ENCODE peak calls at places on chromosomes 13 and 19, in eight cellular contexts. One of them, this sample, is unnamed.
A peak's percentile ranks its signal among the peaks of the same experiment; 100 is the strongest.

GRCh38 chr19:28217064-28217463 is 995.9 kb downstream of the UQCRFS1 start:
- DNase-seq in cardiac muscle cell: no peak
- DNase-seq in ovary: no peak
- DNase-seq in HEK293T: no peak
- DNase-seq in hippocampal formation: no peak
- DNase-seq in sciatic nerve: no peak
- DNase-seq in GM04504: no peak
- DNase-seq in anterior cingulate cortex: no peak
- DNase-seq in this sample: no peak

GRCh38 chr13:103788061-103788652 is 721.9 kb upstream of the SLC10A2 start:
- DNase-seq in HEK293T: peak; percentile 4
- DNase-seq in GM04504: no peak
- DNase-seq in ovary: no peak
- DNase-seq in anterior cingulate cortex: no peak
- DNase-seq in hippocampal formation: no peak
- DNase-seq in sciatic nerve: no peak
- DNase-seq in cardiac muscle cell: no peak
- DNase-seq in this sample: no peak

GRCh38 chr19:6319376-6319775 is 14.0 kb downstream of the ACER1 start:
- DNase-seq in ovary: no peak
- DNase-seq in cardiac muscle cell: no peak
- DNase-seq in HEK293T: no peak
- DNase-seq in GM04504: no peak
- DNase-seq in anterior cingulate cortex: no peak
- DNase-seq in hippocampal formation: no peak
- DNase-seq in sciatic nerve: no peak
- DNase-seq in this sample: no peak

GRCh38 chr19:14401468-14401867 is 17.7 kb downstream of the DDX39A start:
- DNase-seq in HEK293T: no peak
- DNase-seq in sciatic nerve: no peak
- DNase-seq in anterior cingulate cortex: no peak
- DNase-seq in hippocampal formation: no peak
- DNase-seq in GM04504: no peak
- DNase-seq in ovary: no peak
- DNase-seq in cardiac muscle cell: no peak
- DNase-seq in this sample: no peak

GRCh38 chr13:105982219-105982618 is 553.2 kb downstream of the EFNB2 start:
- DNase-seq in ovary: no peak
- DNase-seq in HEK293T: no peak
- DNase-seq in sciatic nerve: no peak
- DNase-seq in hippocampal formation: no peak
- DNase-seq in cardiac muscle cell: no peak
- DNase-seq in anterior cingulate cortex: no peak
- DNase-seq in GM04504: no peak
- DNase-seq in this sample: no peak

GRCh38 chr13:33446821-33447481 is 161.4 kb upstream of the STARD13 start:
- DNase-seq in cardiac muscle cell: no peak
- DNase-seq in ovary: no peak
- DNase-seq in HEK293T: no peak
- DNase-seq in hippocampal formation: no peak
- DNase-seq in sciatic nerve: no peak
- DNase-seq in GM04504: peak; percentile 20
- DNase-seq in anterior cingulate cortex: no peak
- DNase-seq in this sample: no peak

GRCh38 chr13:74556002-74556551 is 421.9 kb upstream of the KLF12 start:
- DNase-seq in GM04504: no peak
- DNase-seq in hippocampal formation: no peak
- DNase-seq in ovary: no peak
- DNase-seq in sciatic nerve: no peak
- DNase-seq in cardiac muscle cell: no peak
- DNase-seq in anterior cingulate cortex: no peak
- DNase-seq in HEK293T: no peak
- DNase-seq in this sample: no peak

GRCh38 chr13:20512042-20512683 is 13.5 kb downstream of the CRYL1 start:
- DNase-seq in cardiac muscle cell: no peak
- DNase-seq in HEK293T: no peak
- DNase-seq in hippocampal formation: no peak
- DNase-seq in sciatic nerve: no peak
- DNase-seq in GM04504: no peak
- DNase-seq in ovary: no peak
- DNase-seq in anterior cingulate cortex: no peak
- DNase-seq in this sample: no peak

GRCh38 chr19:14409157-14410053 is 9.7 kb downstream of the DDX39A start:
- DNase-seq in cardiac muscle cell: no peak
- DNase-seq in hippocampal formation: no peak
- DNase-seq in sciatic nerve: no peak
- DNase-seq in ovary: no peak
- DNase-seq in GM04504: no peak
- DNase-seq in HEK293T: no peak
- DNase-seq in anterior cingulate cortex: no peak
- DNase-seq in this sample: no peak

GRCh38 chr19:6834433-6834832 is 52.9 kb upstream of the ADGRE1 start:
- DNase-seq in ovary: no peak
- DNase-seq in sciatic nerve: peak; percentile 4
- DNase-seq in hippocampal formation: no peak
- DNase-seq in cardiac muscle cell: no peak
- DNase-seq in anterior cingulate cortex: no peak
- DNase-seq in HEK293T: no peak
- DNase-seq in GM04504: no peak
- DNase-seq in this sample: no peak

GRCh38 chr19:13022111-13022858 is 27.0 kb downstream of the NFIX start:
- DNase-seq in ovary: peak; percentile 61
- DNase-seq in cardiac muscle cell: peak; percentile 41
- DNase-seq in hippocampal formation: peak; percentile 84
- DNase-seq in GM04504: no peak
- DNase-seq in HEK293T: no peak
- DNase-seq in anterior cingulate cortex: no peak
- DNase-seq in sciatic nerve: no peak
- DNase-seq in this sample: no peak

GRCh38 chr13:95139186-95139585 is 162.1 kb downstream of the ABCC4 start:
- DNase-seq in sciatic nerve: no peak
- DNase-seq in GM04504: no peak
- DNase-seq in hippocampal formation: no peak
- DNase-seq in HEK293T: no peak
- DNase-seq in cardiac muscle cell: no peak
- DNase-seq in ovary: no peak
- DNase-seq in anterior cingulate cortex: no peak
- DNase-seq in this sample: no peak

GRCh38 chr19:52343548-52343947 is 7.5 kb downstream of the ZNF610 start:
- DNase-seq in hippocampal formation: no peak
- DNase-seq in GM04504: no peak
- DNase-seq in sciatic nerve: no peak
- DNase-seq in anterior cingulate cortex: no peak
- DNase-seq in cardiac muscle cell: peak; percentile 27
- DNase-seq in HEK293T: peak; percentile 51
- DNase-seq in ovary: peak; percentile 55
- DNase-seq in this sample: peak; percentile 59

GRCh38 chr13:30810261-30810701 is 74.9 kb downstream of the ALOX5AP start:
- DNase-seq in cardiac muscle cell: no peak
- DNase-seq in sciatic nerve: no peak
- DNase-seq in hippocampal formation: no peak
- DNase-seq in ovary: no peak
- DNase-seq in HEK293T: no peak
- DNase-seq in GM04504: no peak
- DNase-seq in anterior cingulate cortex: no peak
- DNase-seq in this sample: no peak

GRCh38 chr13:92843549-92843948 is 383.1 kb upstream of the GPC6 start:
- DNase-seq in ovary: no peak
- DNase-seq in GM04504: peak; percentile 37
- DNase-seq in hippocampal formation: no peak
- DNase-seq in HEK293T: peak; percentile 22
- DNase-seq in cardiac muscle cell: peak; percentile 73
- DNase-seq in anterior cingulate cortex: no peak
- DNase-seq in sciatic nerve: no peak
- DNase-seq in this sample: no peak